ENCODE peak calls at places on chromosome 15, in five cellular contexts. X is upper lobe of left lung; A is mesendoderm; Y is tibial nerve; R is effector memory CD4-positive, alpha-beta T cell. Q is an unnamed sample.

GRCh38 chr15:84764989-84765388 is 16.6 kb downstream of the ZNF592 start:
- DNase-seq in Y (no peak), A (no peak), X (no peak), R (no peak), Q (no peak)

GRCh38 chr15:48493084-48493762 is 152.3 kb downstream of the FBN1 start:
- DNase-seq in R (no peak), X (no peak), Y (no peak), A (no peak), Q (no peak)

GRCh38 chr15:88987590-88987950 is 74.4 kb upstream of the MFGE8 start:
- DNase-seq in R (no peak), Y (no peak), X (no peak), A (no peak), Q (no peak)

GRCh38 chr15:57861039-57861638 is 154.6 kb downstream of the POLR2M start:
- DNase-seq in A (peak; percentile 63), X (no peak), Y (no peak), R (no peak), Q (no peak)

GRCh38 chr15:38652998-38653397 is 88.4 kb upstream of the RASGRP1 start:
- DNase-seq in Y (no peak), R (peak; percentile 63), X (no peak), A (no peak), Q (peak; percentile 97)

GRCh38 chr15:21260966-21261395 is 179.3 kb downstream of the POTEB3 start:
- DNase-seq in X (peak; percentile 25), A (no peak), Y (no peak), R (no peak), Q (no peak)

GRCh38 chr15:32824777-32825176 is 107.0 kb downstream of the GREM1 start:
- DNase-seq in R (no peak), A (no peak), Y (no peak), X (no peak), Q (no peak)

GRCh38 chr15:101043011-101043410 is 123.9 kb downstream of the LRRK1 start:
- DNase-seq in Y (no peak), A (no peak), R (no peak), X (peak; percentile 15), Q (no peak)

GRCh38 chr15:88454231-88454630 is 13.0 kb downstream of the MRPL46 start:
- DNase-seq in X (no peak), A (no peak), R (no peak), Y (no peak), Q (no peak)

GRCh38 chr15:32838338-32838737 is 120.5 kb downstream of the GREM1 start:
- DNase-seq in A (no peak), X (no peak), Y (no peak), R (no peak), Q (no peak)

GRCh38 chr15:101054991-101055390 is 135.8 kb downstream of the LRRK1 start:
- DNase-seq in Y (no peak), R (no peak), X (no peak), A (no peak), Q (no peak)

GRCh38 chr15:57321973-57322601 is 54.2 kb upstream of the CGNL1 start:
- DNase-seq in X (no peak), Y (no peak), A (peak; percentile 93), R (no peak), Q (no peak)

GRCh38 chr15:100043069-100043641 is 298.6 kb downstream of the ADAMTS17 start:
- DNase-seq in Y (no peak), R (no peak), A (no peak), X (no peak), Q (no peak)

GRCh38 chr15:28086175-28086703 is 12.9 kb downstream of the OCA2 start:
- DNase-seq in X (peak; percentile 73), Y (no peak), A (peak; percentile 80), R (peak; percentile 38), Q (peak; percentile 62)

GRCh38 chr15:96553006-96553405 is 222.5 kb downstream of the NR2F2 start:
- DNase-seq in A (no peak), R (no peak), X (no peak), Y (no peak), Q (no peak)

GRCh38 chr15:79025201-79025600 is 65.4 kb downstream of the RASGRF1 start:
- DNase-seq in A (peak; percentile 45), R (no peak), X (no peak), Y (no peak), Q (no peak)

GRCh38 chr15:86647810-86648440 is 568.3 kb downstream of the AGBL1 start:
- DNase-seq in X (no peak), Y (no peak), R (no peak), A (no peak), Q (no peak)

GRCh38 chr15:80309769-80310384 is 57.9 kb upstream of the CTXND1 start:
- DNase-seq in Y (no peak), A (peak; percentile 55), X (no peak), R (no peak), Q (no peak)

GRCh38 chr15:89825264-89825940 is 10.8 kb upstream of the ANPEP start:
- DNase-seq in R (no peak), Y (no peak), A (no peak), X (peak; percentile 50), Q (no peak)

GRCh38 chr15:48102167-48102566 is 18.6 kb upstream of the SLC24A5 start:
- DNase-seq in Y (no peak), A (no peak), R (no peak), X (no peak), Q (no peak)

GRCh38 chr15:75904241-75904631 is 558 bp downstream of the FBXO22 start:
- DNase-seq in X (peak; percentile 23), R (no peak), A (peak; percentile 64), Y (no peak), Q (no peak)

GRCh38 chr15:100124936-100125626 is 216.7 kb downstream of the ADAMTS17 start:
- DNase-seq in A (no peak), R (no peak), X (no peak), Y (no peak), Q (no peak)

GRCh38 chr15:75067123-75067854 is 43.9 kb downstream of the PPCDC start:
- DNase-seq in A (no peak), X (peak; percentile 71), R (peak; percentile 9), Y (no peak), Q (peak; percentile 42)

GRCh38 chr15:78004222-78004727 is 73.2 kb downstream of the TBC1D2B start:
- DNase-seq in R (no peak), Y (no peak), X (no peak), A (peak; percentile 7), Q (no peak)
- H3K4me1 ChIP-seq in R (peaks cover 3% of the 10 kb centered on the region), Y (peaks cover 15% of the 10 kb centered on the region), X (peaks cover 55% of the 10 kb centered on the region), A (no peaks in the 10 kb centered on the region), Q (no peaks in the 10 kb centered on the region)

GRCh38 chr15:40252438-40253178 is 13.7 kb downstream of the PAK6 start:
- DNase-seq in X (peak; percentile 76), R (no peak), A (no peak), Y (no peak), Q (no peak)

GRCh38 chr15:40252141-40252437 is 13.2 kb downstream of the PAK6 start:
- DNase-seq in X (no peak), Y (no peak), R (no peak), A (no peak), Q (no peak)

GRCh38 chr15:40251455-40252140 is 12.7 kb downstream of the PAK6 start:
- DNase-seq in R (no peak), X (no peak), Y (no peak), A (no peak), Q (no peak)

GRCh38 chr15:40254452-40254851 is 15.6 kb downstream of the PAK6 start:
- DNase-seq in X (no peak), Y (no peak), A (no peak), R (no peak), Q (no peak)

GRCh38 chr15:40253179-40253790 is 14.4 kb downstream of the PAK6 start:
- DNase-seq in A (no peak), X (no peak), Y (no peak), R (no peak), Q (no peak)
- H3K27ac ChIP-seq in A (no peak overlapping the region), X (peak overlapping the region; percentile 64), Y (no peak overlapping the region), R (no peak overlapping the region), Q (no peak overlapping the region)

GRCh38 chr15:90838544-90838943 is 29.8 kb upstream of the FURIN start:
- DNase-seq in R (peak; percentile 32), X (no peak), Y (no peak), A (no peak), Q (no peak)
- H3K4me3 ChIP-seq in R (no peak overlapping the region), X (no peak overlapping the region), Y (no peak overlapping the region), A (no peak overlapping the region), Q (peak overlapping the region; percentile 2)

GRCh38 chr15:70493376-70493775 is 270.0 kb downstream of the UACA start:
- DNase-seq in A (no peak), X (no peak), Y (no peak), R (no peak), Q (no peak)
- H3K4me1 ChIP-seq in A (peaks cover 3% of the 10 kb centered on the region), X (peaks cover 28% of the 10 kb centered on the region), Y (peaks cover 24% of the 10 kb centered on the region), R (peaks cover 35% of the 10 kb centered on the region), Q (peaks cover 39% of the 10 kb centered on the region)

GRCh38 chr15:42411884-42412283 is 52.6 kb downstream of the CAPN3 start:
- DNase-seq in Y (no peak), R (no peak), X (no peak), A (no peak), Q (no peak)

GRCh38 chr15:42409011-42409410 is 49.7 kb downstream of the CAPN3 start:
- DNase-seq in X (no peak), Y (no peak), A (no peak), R (no peak), Q (no peak)

GRCh38 chr15:42408178-42408577 is 48.9 kb downstream of the CAPN3 start:
- DNase-seq in R (no peak), A (no peak), X (no peak), Y (no peak), Q (no peak)

GRCh38 chr15:42419369-42419768 is 60.1 kb downstream of the CAPN3 start:
- DNase-seq in Y (no peak), R (no peak), A (no peak), X (no peak), Q (no peak)

DNA sequence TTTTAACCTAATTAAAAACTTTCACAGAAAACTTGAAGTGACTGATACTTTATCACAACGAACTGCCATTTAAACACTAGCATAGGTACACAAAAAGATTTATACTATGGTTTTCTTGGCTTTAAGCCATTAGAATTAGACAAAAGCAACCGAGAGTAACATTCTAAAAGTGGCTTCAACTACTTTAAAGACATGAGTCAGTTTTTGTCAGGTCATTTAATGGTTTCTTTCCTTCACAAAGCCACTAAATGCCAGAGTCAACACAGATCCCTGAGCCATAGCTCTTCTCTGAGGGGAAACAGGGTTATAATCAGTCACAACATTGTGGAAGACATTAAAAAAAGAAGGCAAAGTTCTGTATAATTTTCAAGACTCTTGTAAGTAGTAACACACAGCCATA is 54.6 kb downstream of the CAPN3 start:
- DNase-seq in Y (no peak), A (no peak), X (no peak), R (no peak), Q (no peak)
- H3K27ac ChIP-seq in Y (no peak overlapping the region), A (no peak overlapping the region), X (no peak overlapping the region), R (no peak overlapping the region), Q (no peak overlapping the region)